ENCODE peak calls at places on chromosomes 11 and 22, in eight cellular contexts. Z is dorsolateral prefrontal cortex; F is body of pancreas; G is activated naive CD4-positive, alpha-beta T cell treated with anti-CD3 and anti-CD28 coated beads, Interleukin-2, amount 10 ng/mL, durations not matched to agents 7 days and 5 days; D is fibroblast of mammary gland; E is GM03348; V is activated gamma-delta T cell; Q is GM10248. I is an unnamed sample.

GRCh38 chr11:57762235-57762866 is 749 bp downstream of the CTNND1 start:
- DNase-seq in Z (no peak), F (peak), G (no peak), D (no peak), E (no peak), V (no peak), Q (no peak), I (no peak)

GRCh38 chr22:38111941-38112355 is 1.5 kb upstream of the BAIAP2L2 start:
- DNase-seq in Z (no peak), F (peak), G (no peak), D (no peak), E (no peak), V (no peak), Q (no peak), I (no peak)

GRCh38 chr11:63681208-63682044 is at the start of gene RTN3:
- DNase-seq in Z (peak), F (peak), G (peak), D (peak), E (peak), V (peak), Q (peak), I (peak)

GRCh38 chr11:87451400-87451799 is 413.7 kb downstream of the TMEM135 start:
- DNase-seq in Z (no peak), F (no peak), G (no peak), D (no peak), E (no peak), V (no peak), Q (no peak), I (no peak)

GRCh38 chr11:57641011-57641410 is 8.7 kb downstream of the YPEL4 start:
- DNase-seq in Z (no peak), F (no peak), G (no peak), D (peak), E (peak), V (no peak), Q (no peak), I (no peak)

GRCh38 chr22:22111267-22111751 is 128.7 kb upstream of the TOP3B start:
- DNase-seq in Z (no peak), F (no peak), G (no peak), D (peak), E (peak), V (no peak), Q (peak), I (no peak)

GRCh38 chr22:41608386-41608785 is 12.5 kb downstream of the DESI1 start:
- DNase-seq in Z (no peak), F (no peak), G (no peak), D (no peak), E (no peak), V (no peak), Q (no peak), I (no peak)

GRCh38 chr11:70247710-70248072 is 22.8 kb upstream of the PPFIA1 start:
- DNase-seq in Z (no peak), F (no peak), G (no peak), D (no peak), E (peak), V (no peak), Q (no peak), I (no peak)

GRCh38 chr22:38175206-38176118 is 6.2 kb downstream of the PLA2G6 start:
- DNase-seq in Z (no peak), F (no peak), G (no peak), D (no peak), E (no peak), V (no peak), Q (no peak), I (no peak)

GRCh38 chr11:61553373-61554171 is 27.3 kb downstream of the SYT7 start:
- DNase-seq in Z (no peak), F (no peak), G (no peak), D (no peak), E (no peak), V (no peak), Q (no peak), I (no peak)

GRCh38 chr11:63804259-63804658 is 9.0 kb upstream of the SPINDOC start:
- DNase-seq in Z (no peak), F (peak), G (no peak), D (no peak), E (no peak), V (no peak), Q (no peak), I (no peak)

I was measured in occipital lobe.